ENCODE peak calls at places on chromosomes 16 and 17, in six cellular contexts. One of them, this sample, is unnamed.

GRCh38 chr17:418421-418751 is 65.8 kb upstream of the RPH3AL start:
- DNase-seq in brain microvascular endothelial cell: no peak
- DNase-seq in mucosa of descending colon: no peak
- DNase-seq in testis: no peak
- DNase-seq in fibroblast of pulmonary artery: no peak
- DNase-seq in adrenal gland: no peak
- DNase-seq in this sample: no peak

GRCh38 chr16:12881182-12881581 is 20.2 kb upstream of the SHISA9 start:
- DNase-seq in brain microvascular endothelial cell: no peak
- DNase-seq in mucosa of descending colon: no peak
- DNase-seq in testis: no peak
- DNase-seq in fibroblast of pulmonary artery: no peak
- DNase-seq in adrenal gland: no peak
- DNase-seq in this sample: no peak

GRCh38 chr17:9512323-9513168 is 63.1 kb downstream of the STX8 start:
- DNase-seq in brain microvascular endothelial cell: peak; percentile 79
- DNase-seq in mucosa of descending colon: no peak
- DNase-seq in testis: no peak
- DNase-seq in fibroblast of pulmonary artery: peak; percentile 78
- DNase-seq in adrenal gland: no peak
- DNase-seq in this sample: peak; percentile 86

GRCh38 chr17:77445030-77445907 is 304.5 kb downstream of the SEC14L1 start:
- DNase-seq in brain microvascular endothelial cell: no peak
- DNase-seq in mucosa of descending colon: peak; percentile 75
- DNase-seq in testis: no peak
- DNase-seq in fibroblast of pulmonary artery: peak; percentile 84
- DNase-seq in adrenal gland: no peak
- DNase-seq in this sample: no peak

GRCh38 chr16:48535831-48536599 is 74.0 kb downstream of the N4BP1 start:
- DNase-seq in brain microvascular endothelial cell: peak; percentile 52
- DNase-seq in mucosa of descending colon: no peak
- DNase-seq in testis: peak; percentile 56
- DNase-seq in fibroblast of pulmonary artery: peak; percentile 74
- DNase-seq in adrenal gland: peak; percentile 57
- DNase-seq in this sample: peak; percentile 93

GRCh38 chr17:79558573-79558900 is 52.3 kb downstream of the RBFOX3 start:
- DNase-seq in brain microvascular endothelial cell: no peak
- DNase-seq in mucosa of descending colon: no peak
- DNase-seq in testis: no peak
- DNase-seq in fibroblast of pulmonary artery: no peak
- DNase-seq in adrenal gland: no peak
- DNase-seq in this sample: no peak

GRCh38 chr16:1019234-1019933 is 37.8 kb downstream of the SOX8 start:
- DNase-seq in brain microvascular endothelial cell: peak; percentile 40
- DNase-seq in mucosa of descending colon: no peak
- DNase-seq in testis: no peak
- DNase-seq in fibroblast of pulmonary artery: peak; percentile 58
- DNase-seq in adrenal gland: no peak
- DNase-seq in this sample: peak; percentile 73

GRCh38 chr17:48153711-48154642 is 46.4 kb downstream of the SNX11 start:
- DNase-seq in brain microvascular endothelial cell: no peak
- DNase-seq in mucosa of descending colon: peak; percentile 67
- DNase-seq in testis: no peak
- DNase-seq in fibroblast of pulmonary artery: peak; percentile 63
- DNase-seq in adrenal gland: no peak
- DNase-seq in this sample: peak; percentile 60

GRCh38 chr17:15119928-15120327 is 145.2 kb downstream of the PMP22 start:
- DNase-seq in brain microvascular endothelial cell: no peak
- DNase-seq in mucosa of descending colon: no peak
- DNase-seq in testis: no peak
- DNase-seq in fibroblast of pulmonary artery: no peak
- DNase-seq in adrenal gland: no peak
- DNase-seq in this sample: no peak

GRCh38 chr17:50277357-50277754 is 3.1 kb downstream of the TMEM92 start:
- DNase-seq in brain microvascular endothelial cell: no peak
- DNase-seq in mucosa of descending colon: no peak
- DNase-seq in testis: no peak
- DNase-seq in fibroblast of pulmonary artery: no peak
- DNase-seq in adrenal gland: no peak
- DNase-seq in this sample: no peak

GRCh38 chr16:70410736-70411135 is 28.2 kb downstream of the ST3GAL2 start:
- DNase-seq in brain microvascular endothelial cell: no peak
- DNase-seq in mucosa of descending colon: no peak
- DNase-seq in testis: no peak
- DNase-seq in fibroblast of pulmonary artery: no peak
- DNase-seq in adrenal gland: peak; percentile 29
- DNase-seq in this sample: no peak

GRCh38 chr16:72425571-72426341 is 253.8 kb upstream of the PMFBP1 start:
- DNase-seq in brain microvascular endothelial cell: no peak
- DNase-seq in mucosa of descending colon: no peak
- DNase-seq in testis: no peak
- DNase-seq in fibroblast of pulmonary artery: no peak
- DNase-seq in adrenal gland: no peak
- DNase-seq in this sample: no peak

GRCh38 chr17:42388381-42389134 is at the start of gene STAT3:
- DNase-seq in brain microvascular endothelial cell: peak; percentile 100
- DNase-seq in mucosa of descending colon: peak; percentile 100
- DNase-seq in testis: peak; percentile 100
- DNase-seq in fibroblast of pulmonary artery: peak; percentile 100
- DNase-seq in adrenal gland: peak; percentile 100
- DNase-seq in this sample: peak; percentile 100

GRCh38 chr17:30819941-30820705 is 4.4 kb downstream of the CRLF3 start:
- DNase-seq in brain microvascular endothelial cell: no peak
- DNase-seq in mucosa of descending colon: no peak
- DNase-seq in testis: no peak
- DNase-seq in fibroblast of pulmonary artery: peak; percentile 55
- DNase-seq in adrenal gland: no peak
- DNase-seq in this sample: peak; percentile 65

GRCh38 chr17:50381260-50381815 is 8.3 kb downstream of the EME1 start:
- DNase-seq in brain microvascular endothelial cell: no peak
- DNase-seq in mucosa of descending colon: no peak
- DNase-seq in testis: no peak
- DNase-seq in fibroblast of pulmonary artery: no peak
- DNase-seq in adrenal gland: no peak
- DNase-seq in this sample: no peak

GRCh38 chr17:58136669-58137279 is 11.4 kb upstream of the OR4D1 start:
- DNase-seq in brain microvascular endothelial cell: no peak
- DNase-seq in mucosa of descending colon: no peak
- DNase-seq in testis: no peak
- DNase-seq in fibroblast of pulmonary artery: no peak
- DNase-seq in adrenal gland: no peak
- DNase-seq in this sample: peak; percentile 9

GRCh38 chr17:72657467-72658317 is 434.8 kb downstream of the SLC39A11 start:
- DNase-seq in brain microvascular endothelial cell: no peak
- DNase-seq in mucosa of descending colon: no peak
- DNase-seq in testis: no peak
- DNase-seq in fibroblast of pulmonary artery: no peak
- DNase-seq in adrenal gland: no peak
- DNase-seq in this sample: peak; percentile 8

GRCh38 chr17:78528541-78528940 is 48.7 kb downstream of the DNAH17 start:
- DNase-seq in brain microvascular endothelial cell: no peak
- DNase-seq in mucosa of descending colon: no peak
- DNase-seq in testis: no peak
- DNase-seq in fibroblast of pulmonary artery: no peak
- DNase-seq in adrenal gland: no peak
- DNase-seq in this sample: no peak

GRCh38 chr16:529012-529575 is 1.6 kb downstream of the CAPN15 start:
- DNase-seq in brain microvascular endothelial cell: no peak
- DNase-seq in mucosa of descending colon: peak; percentile 65
- DNase-seq in testis: no peak
- DNase-seq in fibroblast of pulmonary artery: no peak
- DNase-seq in adrenal gland: no peak
- DNase-seq in this sample: no peak

GRCh38 chr16:89170346-89171215 is 967 bp upstream of the CDH15 start:
- DNase-seq in brain microvascular endothelial cell: no peak
- DNase-seq in mucosa of descending colon: peak; percentile 85
- DNase-seq in testis: no peak
- DNase-seq in fibroblast of pulmonary artery: no peak
- DNase-seq in adrenal gland: no peak
- DNase-seq in this sample: no peak

GRCh38 chr17:76515291-76515949 is 14.2 kb upstream of the RHBDF2 start:
- DNase-seq in brain microvascular endothelial cell: peak; percentile 89
- DNase-seq in mucosa of descending colon: peak; percentile 68
- DNase-seq in testis: peak; percentile 67
- DNase-seq in fibroblast of pulmonary artery: peak; percentile 97
- DNase-seq in adrenal gland: no peak
- DNase-seq in this sample: peak; percentile 97

GRCh38 chr17:33674685-33675084 is 381.6 kb upstream of the ASIC2 start:
- DNase-seq in brain microvascular endothelial cell: peak; percentile 75
- DNase-seq in mucosa of descending colon: peak; percentile 60
- DNase-seq in testis: peak; percentile 78
- DNase-seq in fibroblast of pulmonary artery: peak; percentile 71
- DNase-seq in adrenal gland: peak; percentile 68
- DNase-seq in this sample: peak; percentile 70

GRCh38 chr16:4275861-4276260 is 3.0 kb upstream of the TFAP4 start:
- DNase-seq in brain microvascular endothelial cell: no peak
- DNase-seq in mucosa of descending colon: no peak
- DNase-seq in testis: no peak
- DNase-seq in fibroblast of pulmonary artery: no peak
- DNase-seq in adrenal gland: no peak
- DNase-seq in this sample: no peak

GRCh38 chr16:49921791-49922456 is 66.0 kb upstream of the ZNF423 start:
- DNase-seq in brain microvascular endothelial cell: peak; percentile 60
- DNase-seq in mucosa of descending colon: peak; percentile 81
- DNase-seq in testis: peak; percentile 82
- DNase-seq in fibroblast of pulmonary artery: peak; percentile 62
- DNase-seq in adrenal gland: peak; percentile 63
- DNase-seq in this sample: peak; percentile 68

GRCh38 chr17:18959071-18959844 is 7.3 kb downstream of the SLC5A10 start:
- DNase-seq in brain microvascular endothelial cell: peak; percentile 23
- DNase-seq in mucosa of descending colon: no peak
- DNase-seq in testis: no peak
- DNase-seq in fibroblast of pulmonary artery: no peak
- DNase-seq in adrenal gland: no peak
- DNase-seq in this sample: no peak

GRCh38 chr17:10987786-10988185 is 149.9 kb upstream of the PIRT start:
- DNase-seq in brain microvascular endothelial cell: no peak
- DNase-seq in mucosa of descending colon: no peak
- DNase-seq in testis: no peak
- DNase-seq in fibroblast of pulmonary artery: no peak
- DNase-seq in adrenal gland: no peak
- DNase-seq in this sample: no peak

GRCh38 chr17:10224592-10225195 is 26.3 kb upstream of the GAS7 start:
- DNase-seq in brain microvascular endothelial cell: no peak
- DNase-seq in mucosa of descending colon: no peak
- DNase-seq in testis: no peak
- DNase-seq in fibroblast of pulmonary artery: no peak
- DNase-seq in adrenal gland: no peak
- DNase-seq in this sample: no peak

GRCh38 chr16:82129881-82130280 is 40.1 kb downstream of the MPHOSPH6 start:
- DNase-seq in brain microvascular endothelial cell: no peak
- DNase-seq in mucosa of descending colon: no peak
- DNase-seq in testis: no peak
- DNase-seq in fibroblast of pulmonary artery: no peak
- DNase-seq in adrenal gland: peak; percentile 55
- DNase-seq in this sample: no peak

GRCh38 chr16:57800213-57801097 is 1.8 kb downstream of the KIFC3 start:
- DNase-seq in brain microvascular endothelial cell: no peak
- DNase-seq in mucosa of descending colon: peak; percentile 15
- DNase-seq in testis: peak; percentile 60
- DNase-seq in fibroblast of pulmonary artery: no peak
- DNase-seq in adrenal gland: no peak
- DNase-seq in this sample: no peak

GRCh38 chr17:48728232-48729231 is at the start of gene HOXB13:
- DNase-seq in brain microvascular endothelial cell: no peak
- DNase-seq in mucosa of descending colon: peak; percentile 91
- DNase-seq in testis: peak; percentile 43
- DNase-seq in fibroblast of pulmonary artery: peak; percentile 24
- DNase-seq in adrenal gland: peak; percentile 44
- DNase-seq in this sample: no peak

GRCh38 chr17:79160980-79161621 is 86.5 kb downstream of the ENGASE start:
- DNase-seq in brain microvascular endothelial cell: no peak
- DNase-seq in mucosa of descending colon: no peak
- DNase-seq in testis: no peak
- DNase-seq in fibroblast of pulmonary artery: peak; percentile 36
- DNase-seq in adrenal gland: no peak
- DNase-seq in this sample: peak; percentile 14

GRCh38 chr17:19290047-19290705 is 53.0 kb downstream of the EPN2 start:
- DNase-seq in brain microvascular endothelial cell: no peak
- DNase-seq in mucosa of descending colon: no peak
- DNase-seq in testis: no peak
- DNase-seq in fibroblast of pulmonary artery: no peak
- DNase-seq in adrenal gland: no peak
- DNase-seq in this sample: no peak

GRCh38 chr17:53719229-53719628 is 103.5 kb upstream of the KIF2B start:
- DNase-seq in brain microvascular endothelial cell: no peak
- DNase-seq in mucosa of descending colon: no peak
- DNase-seq in testis: no peak
- DNase-seq in fibroblast of pulmonary artery: no peak
- DNase-seq in adrenal gland: no peak
- DNase-seq in this sample: peak; percentile 2

GRCh38 chr17:7014261-7014994 is 2.0 kb downstream of the RNASEK start:
- DNase-seq in brain microvascular endothelial cell: peak; percentile 94
- DNase-seq in mucosa of descending colon: peak; percentile 98
- DNase-seq in testis: peak; percentile 98
- DNase-seq in fibroblast of pulmonary artery: peak; percentile 97
- DNase-seq in adrenal gland: peak; percentile 99
- DNase-seq in this sample: peak; percentile 97
- TF ChIP-seq CTCF in brain microvascular endothelial cell: peak; percentile 56
- TF ChIP-seq CTCF in mucosa of descending colon: peak; percentile 84
- TF ChIP-seq CTCF in testis: peak; percentile 53
- TF ChIP-seq CTCF in fibroblast of pulmonary artery: peak; percentile 34
- TF ChIP-seq CTCF in adrenal gland: peak; percentile 32
- TF ChIP-seq CTCF in this sample: peak; percentile 41

GRCh38 chr17:65229596-65229995 is 92.4 kb downstream of the RGS9 start:
- DNase-seq in brain microvascular endothelial cell: no peak
- DNase-seq in mucosa of descending colon: no peak
- DNase-seq in testis: no peak
- DNase-seq in fibroblast of pulmonary artery: no peak
- DNase-seq in adrenal gland: no peak
- DNase-seq in this sample: no peak
- H3K4me3 ChIP-seq in brain microvascular endothelial cell: no peak overlapping the region
- H3K4me3 ChIP-seq in mucosa of descending colon: no peak overlapping the region
- H3K4me3 ChIP-seq in testis: no peak overlapping the region
- H3K4me3 ChIP-seq in fibroblast of pulmonary artery: no peak overlapping the region
- H3K4me3 ChIP-seq in adrenal gland: no peak overlapping the region
- H3K4me3 ChIP-seq in this sample: no peak overlapping the region

GRCh38 chr17:27533874-27534815 is 77.9 kb downstream of the KSR1 start:
- DNase-seq in brain microvascular endothelial cell: peak; percentile 92
- DNase-seq in mucosa of descending colon: no peak
- DNase-seq in testis: no peak
- DNase-seq in fibroblast of pulmonary artery: peak; percentile 84
- DNase-seq in adrenal gland: no peak
- DNase-seq in this sample: peak; percentile 76
- TF ChIP-seq CTCF in brain microvascular endothelial cell: peak; percentile 35
- TF ChIP-seq CTCF in mucosa of descending colon: no peak
- TF ChIP-seq CTCF in testis: no peak
- TF ChIP-seq CTCF in fibroblast of pulmonary artery: no peak
- TF ChIP-seq CTCF in adrenal gland: no peak
- TF ChIP-seq CTCF in this sample: no peak

GRCh38 chr16:68408428-68408827 is 39.9 kb downstream of the SMPD3 start:
- DNase-seq in brain microvascular endothelial cell: no peak
- DNase-seq in mucosa of descending colon: no peak
- DNase-seq in testis: no peak
- DNase-seq in fibroblast of pulmonary artery: no peak
- DNase-seq in adrenal gland: peak; percentile 73
- DNase-seq in this sample: no peak
- H3K4me3 ChIP-seq in brain microvascular endothelial cell: no peak overlapping the region
- H3K4me3 ChIP-seq in mucosa of descending colon: no peak overlapping the region
- H3K4me3 ChIP-seq in testis: no peak overlapping the region
- H3K4me3 ChIP-seq in fibroblast of pulmonary artery: no peak overlapping the region
- H3K4me3 ChIP-seq in adrenal gland: no peak overlapping the region
- H3K4me3 ChIP-seq in this sample: no peak overlapping the region

This sample was measured in cardiac fibroblast.